ENCODE peak calls at places on chromosomes 4 and X, in eight cellular contexts. E is pancreas; P is astrocyte; H is CD8-positive, alpha-beta T cell; X is colonic mucosa; G is fibroblast of lung; S is stomach; A is spleen. I is an unnamed sample. For H3K4me1, the result is how much of the 10 kb centered on the place peaks cover.

GRCh38 chr4:121860121-121860520 is 10.2 kb downstream of the BBS7 start:
- DNase-seq in E (no peak), H (no peak), X (no peak), A (no peak), P (no peak), S (no peak), G (no peak), I (no peak)

GRCh38 chrX:73400136-73400748 is 46.6 kb upstream of the CDX4 start:
- DNase-seq in X (no peak), H (no peak), G (no peak), P (no peak), S (no peak), A (no peak), E (no peak), I (no peak)

GRCh38 chr4:11769425-11769824 is 340.7 kb upstream of the HS3ST1 start:
- DNase-seq in S (no peak), X (no peak), E (no peak), G (peak), H (no peak), A (no peak), P (peak), I (no peak)

GRCh38 chr4:103307479-103308042 is 109.4 kb upstream of the CENPE start:
- DNase-seq in H (no peak), E (no peak), G (no peak), X (no peak), S (no peak), P (no peak), A (no peak), I (no peak)

GRCh38 chr4:6154875-6155274 is 45.5 kb downstream of the JAKMIP1 start:
- DNase-seq in E (peak), H (no peak), A (no peak), P (no peak), S (no peak), G (no peak), X (no peak), I (no peak)

GRCh38 chrX:129748265-129748664 is 9.5 kb downstream of the XPNPEP2 start:
- DNase-seq in S (no peak), X (no peak), H (no peak), A (no peak), G (peak), P (peak), E (no peak), I (no peak)

GRCh38 chr4:61583696-61584095 is 383.6 kb downstream of the ADGRL3 start:
- DNase-seq in P (peak), E (no peak), A (no peak), X (no peak), S (no peak), H (no peak), G (no peak), I (no peak)

GRCh38 chrX:33156152-33156726 is 55.1 kb downstream of the DMD start:
- DNase-seq in E (no peak), H (no peak), P (no peak), G (no peak), X (no peak), S (no peak), A (no peak), I (no peak)

GRCh38 chrX:42934020-42934701 is 156.2 kb upstream of the PPP1R2C start:
- DNase-seq in A (no peak), H (peak), S (no peak), E (no peak), X (peak), P (no peak), G (no peak), I (peak)

GRCh38 chr4:2805712-2806391 is 13.0 kb downstream of the SH3BP2 start:
- DNase-seq in A (peak), G (no peak), P (no peak), X (peak), S (peak), E (peak), H (no peak), I (peak)

GRCh38 chr4:186760576-186760975 is 36.9 kb upstream of the FAT1 start:
- DNase-seq in H (no peak), X (no peak), A (no peak), S (no peak), P (peak), G (peak), E (no peak), I (no peak)

GRCh38 chr4:5615496-5616075 is 92.8 kb downstream of the EVC2 start:
- DNase-seq in S (no peak), G (no peak), A (no peak), X (no peak), E (no peak), H (no peak), P (no peak), I (no peak)

GRCh38 chr4:143397887-143398286 is 61.2 kb downstream of the GAB1 start:
- DNase-seq in A (no peak), G (peak), P (no peak), E (no peak), H (no peak), X (no peak), S (no peak), I (no peak)

GRCh38 chr4:7043521-7044414 is 596 bp downstream of the TADA2B start:
- DNase-seq in H (peak), P (peak), E (peak), G (peak), S (peak), X (peak), A (peak), I (peak)

GRCh38 chr4:139890810-139891209 is 225.2 kb downstream of the MGST2 start:
- DNase-seq in P (peak), E (no peak), X (no peak), A (no peak), S (no peak), G (peak), H (no peak), I (no peak)

GRCh38 chrX:23493941-23494374 is 159.3 kb downstream of the PTCHD1 start:
- DNase-seq in G (no peak), E (no peak), S (peak), A (no peak), X (peak), P (peak), H (no peak), I (no peak)

GRCh38 chrX:17563076-17563475 is 174.2 kb upstream of the SCML1 start:
- DNase-seq in S (no peak), X (no peak), P (no peak), H (no peak), A (no peak), G (no peak), E (no peak), I (no peak)

GRCh38 chr4:169254546-169254983 is 16.2 kb downstream of the SH3RF1 start:
- DNase-seq in G (peak), A (no peak), X (peak), S (no peak), H (no peak), P (peak), E (no peak), I (no peak)

GRCh38 chr4:54228064-54228527 is 997 bp upstream of the PDGFRA start:
- DNase-seq in P (peak), S (peak), X (peak), E (peak), H (peak), A (peak), G (peak), I (no peak)

GRCh38 chrX:150155396-150156048 is 207.6 kb upstream of the MAMLD1 start:
- DNase-seq in G (peak), X (peak), S (no peak), E (no peak), P (peak), H (no peak), A (no peak), I (no peak)

GRCh38 chr4:159515314-159516025 is 412.6 kb downstream of the RAPGEF2 start:
- DNase-seq in H (no peak), X (no peak), S (no peak), A (no peak), P (no peak), G (no peak), E (no peak), I (no peak)

GRCh38 chr4:22237155-22237751 is 278.6 kb downstream of the ADGRA3 start:
- DNase-seq in X (peak), H (peak), S (peak), A (peak), G (peak), P (no peak), E (peak), I (peak)

GRCh38 chrX:149898554-149898953 is 17.6 kb downstream of the MAGEA8 start:
- DNase-seq in S (no peak), A (no peak), P (no peak), G (no peak), X (no peak), H (no peak), E (no peak), I (no peak)

GRCh38 chr4:101711590-101712255 is 78.8 kb upstream of the BANK1 start:
- DNase-seq in S (no peak), A (no peak), H (no peak), P (no peak), E (no peak), X (no peak), G (no peak), I (no peak)

GRCh38 chr4:10058371-10058770 is 37.1 kb upstream of the SLC2A9 start:
- DNase-seq in H (no peak), X (no peak), E (no peak), S (no peak), P (no peak), G (no peak), A (no peak), I (no peak)

GRCh38 chrX:130645955-130646583 is 244.3 kb downstream of the RBMX2 start:
- DNase-seq in E (no peak), G (peak), S (no peak), A (no peak), H (no peak), P (no peak), X (peak), I (no peak)

GRCh38 chrX:111854778-111855490 is 21.0 kb upstream of the TRPC5OS start:
- DNase-seq in S (no peak), P (no peak), H (no peak), G (no peak), X (no peak), A (no peak), E (no peak), I (no peak)

DNA sequence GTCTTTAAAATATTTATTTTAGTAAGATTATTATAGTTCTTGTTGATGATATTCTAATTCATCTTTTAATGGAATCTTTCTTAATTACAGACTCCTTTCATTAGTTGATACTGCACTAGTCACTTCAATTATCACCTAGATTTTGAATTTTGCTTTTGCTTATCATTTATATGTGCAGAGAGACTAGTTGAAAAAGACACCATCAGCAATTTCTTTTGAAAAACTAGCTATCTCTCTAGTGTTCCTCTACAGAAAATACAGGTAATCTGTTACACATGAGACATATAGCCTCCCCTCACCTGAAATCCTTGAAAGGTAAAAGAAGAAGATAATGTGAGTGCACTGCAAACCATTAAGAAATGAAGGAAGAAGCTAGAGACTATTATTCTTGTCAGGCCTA is 31.3 kb downstream of the GPRIN3 start:
- DNase-seq in A (no peak), S (no peak), E (no peak), H (no peak), G (no peak), P (no peak), X (no peak), I (no peak)
- H3K27ac ChIP-seq in A (no peak), S (peak), E (no peak), H (no peak), G (no peak), P (no peak), X (no peak), I (no peak)

GRCh38 chrX:107716045-107716684 is 59.4 kb downstream of the TSC22D3 start:
- DNase-seq in S (no peak), X (no peak), P (peak), H (peak), G (no peak), A (peak), E (no peak), I (peak)
- H3K4me1 ChIP-seq in S (half or more), X (under half), P (under half), H (half or more), G (under half), A (half or more), E (under half), I (half or more)

GRCh38 chrX:45743906-45744625 is 543.4 kb upstream of the DIPK2B start:
- DNase-seq in E (no peak), G (no peak), S (no peak), X (no peak), A (no peak), P (no peak), H (no peak), I (no peak)
- H3K27ac ChIP-seq in E (no peak), G (no peak), S (no peak), X (no peak), A (no peak), P (peak), H (no peak), I (no peak)

GRCh38 chr4:8555716-8556115 is 24.5 kb upstream of the GPR78 start:
- DNase-seq in G (no peak), X (no peak), P (no peak), E (peak), H (no peak), A (no peak), S (no peak), I (no peak)

GRCh38 chr4:8558080-8558960 is 21.9 kb upstream of the GPR78 start:
- DNase-seq in A (peak), S (no peak), X (no peak), E (peak), P (peak), G (no peak), H (no peak), I (no peak)

GRCh38 chr4:8554555-8555100 is 25.6 kb upstream of the GPR78 start:
- DNase-seq in H (no peak), G (no peak), E (peak), X (no peak), S (no peak), P (no peak), A (peak), I (no peak)

GRCh38 chr4:8557151-8558076 is 22.8 kb upstream of the GPR78 start:
- DNase-seq in X (no peak), H (no peak), P (no peak), E (peak), A (peak), S (no peak), G (no peak), I (no peak)

DNA sequence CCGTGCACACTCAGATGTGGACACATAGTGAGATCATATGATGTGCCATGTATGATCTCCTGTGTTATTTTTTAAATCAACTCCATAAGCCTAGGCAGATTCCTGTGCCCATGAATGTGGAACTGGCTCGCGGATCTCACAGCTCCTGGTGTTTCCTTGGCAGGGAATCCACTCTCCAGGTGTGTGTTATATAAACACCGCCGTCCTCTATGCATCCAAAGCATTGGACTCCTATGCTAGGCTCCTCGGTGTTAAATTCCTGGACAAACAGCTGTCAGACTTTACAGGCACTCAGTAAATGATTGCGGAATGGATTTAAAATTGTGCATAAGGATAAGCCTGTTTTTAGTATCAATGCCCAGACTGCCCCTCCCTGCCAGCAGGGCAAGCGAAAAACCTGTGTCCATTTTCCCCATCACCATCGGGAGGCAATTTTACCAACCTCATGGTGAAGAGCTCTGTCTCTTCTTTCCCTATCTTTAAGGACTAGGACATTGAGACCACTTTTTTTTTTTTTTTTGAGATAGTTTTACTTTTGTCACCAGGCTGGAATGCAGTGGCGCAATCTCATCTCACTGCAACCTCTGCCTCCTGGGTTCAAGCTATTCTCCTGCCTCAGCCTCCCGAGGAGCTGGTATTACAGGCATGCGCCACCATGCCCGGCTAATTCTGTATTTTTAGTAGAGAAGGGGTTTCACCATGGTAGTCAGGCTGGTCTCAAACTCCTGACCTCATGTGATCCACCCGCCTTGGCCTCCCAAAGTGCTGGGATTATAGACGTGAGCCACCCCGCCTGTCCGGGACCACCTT is 23.6 kb upstream of the GPR78 start:
- DNase-seq in H (no peak), A (peak), G (no peak), S (no peak), E (peak), X (no peak), P (no peak), I (no peak)
- H3K4me1 ChIP-seq in H (under half), A (under half), G (under half), S (under half), E (under half), X (under half), P (under half), I (under half)

DNA sequence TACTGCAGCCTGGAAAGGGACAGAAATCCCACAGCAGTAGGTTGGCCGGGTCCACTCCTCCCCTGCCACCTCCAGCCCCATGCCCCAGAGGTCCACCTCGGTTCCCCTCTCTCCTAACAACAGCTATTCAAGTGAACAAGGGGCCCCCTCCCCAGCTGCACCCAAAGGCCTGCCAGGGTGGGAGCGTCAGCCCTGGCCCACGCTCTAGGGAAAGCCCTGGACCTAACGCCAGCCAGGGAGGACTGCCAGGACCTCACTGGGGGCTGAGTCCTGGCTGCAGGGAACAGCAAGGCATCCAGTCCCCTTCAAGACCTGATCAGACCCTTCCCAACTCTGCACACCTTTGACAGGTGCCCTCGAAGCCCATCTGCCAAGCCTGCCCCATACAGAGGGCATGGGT is 13.2 kb downstream of the SLC6A8 start:
- DNase-seq in E (no peak), A (no peak), H (no peak), G (no peak), S (no peak), X (no peak), P (no peak), I (no peak)
- H3K27ac ChIP-seq in E (no peak), A (peak), H (no peak), G (no peak), S (peak), X (peak), P (no peak), I (no peak)

GRCh38 chr4:85613901-85614300 is 139.0 kb downstream of the ARHGAP24 start:
- DNase-seq in P (no peak), G (no peak), A (no peak), H (no peak), S (no peak), X (no peak), E (no peak), I (no peak)

GRCh38 chr4:85606505-85606904 is 131.6 kb downstream of the ARHGAP24 start:
- DNase-seq in E (no peak), G (no peak), X (no peak), A (no peak), P (no peak), H (no peak), S (no peak), I (no peak)

GRCh38 chr4:85611661-85612060 is 136.7 kb downstream of the ARHGAP24 start:
- DNase-seq in E (no peak), X (no peak), S (no peak), A (no peak), P (no peak), G (no peak), H (no peak), I (no peak)

GRCh38 chr4:85607624-85608023 is 132.7 kb downstream of the ARHGAP24 start:
- DNase-seq in G (no peak), H (no peak), S (peak), P (no peak), E (no peak), A (peak), X (peak), I (no peak)

DNA sequence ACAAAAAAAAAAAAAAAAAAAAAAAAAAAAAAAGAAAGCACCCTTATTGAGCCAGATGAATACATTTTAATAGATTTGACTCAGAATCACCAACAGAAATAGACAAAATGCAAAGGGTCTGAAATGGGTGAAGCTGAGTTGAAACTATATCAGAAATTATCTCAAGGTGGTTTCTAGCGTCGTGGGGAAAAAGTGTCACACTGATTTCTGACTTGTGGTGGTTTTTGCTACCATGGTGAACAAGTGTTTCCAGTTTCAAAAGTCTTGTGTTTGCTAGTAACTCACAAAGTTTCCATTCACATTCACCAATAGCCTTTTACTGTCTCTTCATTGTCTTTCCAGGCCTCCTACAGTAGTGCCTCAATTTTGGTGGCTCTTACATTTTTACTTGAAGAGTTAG is 135.5 kb downstream of the ARHGAP24 start:
- DNase-seq in A (no peak), G (no peak), P (no peak), S (no peak), H (no peak), X (no peak), E (no peak), I (no peak)
- H3K4me1 ChIP-seq in A (under half), G (under half), P (under half), S (under half), H (under half), X (under half), E (under half), I (under half)

DNA sequence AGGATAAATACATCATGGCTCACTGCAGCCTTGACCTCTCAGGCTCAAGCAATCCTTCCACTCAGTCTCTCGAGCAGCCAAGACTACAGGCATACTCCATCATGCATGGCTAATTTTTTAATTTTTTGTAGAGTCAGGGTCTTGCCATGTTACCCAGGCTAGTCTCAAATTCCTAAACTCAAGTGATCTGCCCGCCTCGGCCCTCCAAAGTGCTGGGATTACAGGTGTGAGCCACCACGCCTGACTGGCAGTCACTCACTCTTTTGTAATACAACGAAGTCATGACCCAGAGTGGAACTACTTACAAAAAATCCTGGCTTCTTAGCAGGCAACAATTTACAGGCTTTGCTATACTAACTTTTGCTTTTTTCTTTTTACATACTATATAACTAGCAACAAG is 100.7 kb upstream of the MAP3K15 start:
- DNase-seq in X (no peak), H (no peak), G (no peak), S (no peak), E (no peak), P (no peak), A (no peak), I (no peak)
- H3K27ac ChIP-seq in X (no peak), H (no peak), G (no peak), S (no peak), E (no peak), P (no peak), A (no peak), I (no peak)